ENCODE peak calls at places on chromosomes 3 and 15, in five cellular contexts. P is uterus, I is kidney, R is astrocyte, W is cardiac fibroblast. J is an unnamed sample.

GRCh38 chr3:14274537-14274936 is 95.9 kb downstream of the LSM3 start:
- DNase-seq in P (no peak), I (no peak), R (no peak), W (no peak), J (no peak)

GRCh38 chr15:59410448-59410896 is 27.5 kb upstream of the FAM81A start:
- DNase-seq in P (no peak), I (no peak), R (peak; percentile 10), W (peak; percentile 7), J (peak; percentile 14)

GRCh38 chr3:191774485-191774884 is 313.5 kb downstream of the PYDC2 start:
- DNase-seq in P (no peak), I (no peak), R (peak; percentile 87), W (peak; percentile 41), J (peak; percentile 0)

GRCh38 chr15:25693321-25694237 is 169.5 kb downstream of the ATP10A start:
- DNase-seq in P (no peak), I (no peak), R (no peak), W (peak; percentile 43), J (no peak)

GRCh38 chr15:58381696-58382095 is 50.1 kb upstream of the LIPC start:
- DNase-seq in P (no peak), I (no peak), R (no peak), W (no peak), J (no peak)

GRCh38 chr15:80570553-80570952 is 124.6 kb upstream of the ABHD17C start:
- DNase-seq in P (no peak), I (peak; percentile 7), R (no peak), W (peak; percentile 10), J (no peak)

GRCh38 chr3:185549651-185550111 is 2.7 kb downstream of the LIPH start:
- DNase-seq in P (no peak), I (no peak), R (peak; percentile 45), W (peak; percentile 56), J (peak; percentile 17)

GRCh38 chr15:64216722-64217428 is 54.1 kb upstream of the PPIB start:
- DNase-seq in P (no peak), I (no peak), R (no peak), W (peak; percentile 6), J (peak; percentile 12)

GRCh38 chr15:82802497-82802896 is 3.4 kb downstream of the FSD2 start:
- DNase-seq in P (no peak), I (no peak), R (no peak), W (no peak), J (no peak)

GRCh38 chr3:60754617-60755016 is 496.6 kb downstream of the FHIT start:
- DNase-seq in P (no peak), I (no peak), R (peak; percentile 52), W (no peak), J (no peak)

GRCh38 chr3:24225027-24225743 is 269.5 kb downstream of the THRB start:
- DNase-seq in P (no peak), I (no peak), R (no peak), W (no peak), J (no peak)

GRCh38 chr3:48630407-48630806 is 4.9 kb downstream of the SLC26A6 start:
- DNase-seq in P (no peak), I (no peak), R (no peak), W (no peak), J (no peak)

GRCh38 chr3:46512191-46512590 is 14.4 kb downstream of the RTP3 start:
- DNase-seq in P (no peak), I (no peak), R (no peak), W (no peak), J (no peak)

GRCh38 chr3:71680588-71680987 is 44.6 kb downstream of the EIF4E3 start:
- DNase-seq in P (no peak), I (no peak), R (peak; percentile 45), W (peak; percentile 74), J (peak; percentile 83)

GRCh38 chr15:70252056-70252935 is 154.6 kb upstream of the TLE3 start:
- DNase-seq in P (peak; percentile 15), I (peak; percentile 68), R (no peak), W (no peak), J (no peak)

GRCh38 chr3:13750215-13750614 is 129.7 kb downstream of the WNT7A start:
- DNase-seq in P (no peak), I (no peak), R (no peak), W (no peak), J (no peak)

GRCh38 chr3:184085389-184085852 is 11.4 kb upstream of the HTR3E start:
- DNase-seq in P (no peak), I (no peak), R (no peak), W (peak; percentile 66), J (peak; percentile 83)

GRCh38 chr15:69573815-69574472 is 121.3 kb downstream of the RPLP1 start:
- DNase-seq in P (peak; percentile 46), I (peak; percentile 30), R (peak; percentile 75), W (peak; percentile 23), J (no peak)

GRCh38 chr3:127809611-127810010 is 12.7 kb downstream of the MGLL start:
- DNase-seq in P (no peak), I (no peak), R (no peak), W (no peak), J (no peak)

GRCh38 chr15:101114146-101114545 is 137.7 kb downstream of the CHSY1 start:
- DNase-seq in P (no peak), I (no peak), R (no peak), W (no peak), J (no peak)

GRCh38 chr15:101110681-101111569 is 140.9 kb downstream of the CHSY1 start:
- DNase-seq in P (no peak), I (no peak), R (no peak), W (no peak), J (no peak)

GRCh38 chr15:101113114-101114005 is 138.5 kb downstream of the CHSY1 start:
- DNase-seq in P (no peak), I (no peak), R (no peak), W (no peak), J (no peak)

GRCh38 chr15:101112336-101113113 is 139.3 kb downstream of the CHSY1 start:
- DNase-seq in P (no peak), I (no peak), R (no peak), W (no peak), J (no peak)

GRCh38 chr15:101111570-101112262 is 140.1 kb downstream of the CHSY1 start:
- DNase-seq in P (no peak), I (no peak), R (no peak), W (no peak), J (no peak)
- TF ChIP-seq CTCF in P (no peak), I (no peak), R (no peak), W (no peak), J (no peak)

DNA sequence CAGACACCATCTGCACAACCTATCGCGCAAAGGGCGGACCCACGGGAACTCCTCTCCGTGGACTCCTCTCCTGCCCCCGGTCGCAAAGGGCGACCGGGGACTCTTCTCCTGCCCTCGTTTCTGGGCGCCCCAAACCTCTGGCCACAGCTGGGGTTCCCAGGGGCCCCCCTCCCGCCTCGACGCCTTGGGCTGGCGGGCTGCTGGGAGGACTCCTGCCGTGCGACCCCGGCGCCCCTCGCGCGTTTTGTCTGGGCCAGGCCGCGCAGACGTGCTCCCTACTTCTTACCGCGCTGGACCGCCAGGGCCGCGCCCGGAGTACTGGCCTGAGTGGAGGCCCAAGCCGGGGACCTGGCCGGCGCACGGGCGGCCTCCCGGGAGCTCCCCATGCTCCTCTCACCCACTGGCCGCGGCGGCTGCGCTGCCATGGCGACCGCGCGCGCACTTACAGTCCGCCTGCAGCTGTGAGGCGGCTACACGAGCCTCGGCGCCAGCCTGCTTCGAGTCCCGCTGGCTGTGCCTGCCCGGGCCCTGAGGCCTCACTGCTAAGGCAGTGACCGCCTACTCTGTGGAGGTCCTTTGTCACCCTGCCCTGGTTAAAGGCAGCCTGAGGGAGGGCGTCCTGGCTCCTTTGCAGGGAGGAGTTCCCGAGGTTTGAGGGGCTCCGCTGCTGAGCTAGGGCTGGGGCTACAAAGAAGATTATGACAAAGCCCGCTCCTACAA is 386 bp upstream of the LRRIQ4 start:
- DNase-seq in P (peak; percentile 51), I (peak; percentile 91), R (peak; percentile 58), W (peak; percentile 75), J (peak; percentile 80)
- H3K4me3 ChIP-seq in P (peak overlapping the region; percentile 45), I (peak overlapping the region; percentile 76), R (peak overlapping the region; percentile 63), W (peak overlapping the region; percentile 36), J (peak overlapping the region; percentile 62)

GRCh38 chr15:30997270-30997669 is 5.8 kb upstream of the MTMR10 start:
- DNase-seq in P (no peak), I (no peak), R (no peak), W (no peak), J (no peak)
- TF ChIP-seq CTCF in P (no peak), I (no peak), R (no peak), W (no peak), J (no peak)

GRCh38 chr3:120558784-120559227 is 37.3 kb upstream of the NDUFB4 start:
- DNase-seq in P (peak; percentile 91), I (peak; percentile 95), R (peak; percentile 73), W (peak; percentile 93), J (peak; percentile 90)

GRCh38 chr3:120560304-120561250 is 35.6 kb upstream of the NDUFB4 start:
- DNase-seq in P (no peak), I (no peak), R (peak; percentile 39), W (peak; percentile 66), J (no peak)

GRCh38 chr3:120561251-120562045 is 34.7 kb upstream of the NDUFB4 start:
- DNase-seq in P (peak; percentile 78), I (peak; percentile 77), R (peak; percentile 44), W (peak; percentile 85), J (peak; percentile 79)

GRCh38 chr3:120557115-120557514 is 39.0 kb upstream of the NDUFB4 start:
- DNase-seq in P (no peak), I (no peak), R (no peak), W (no peak), J (no peak)

DNA sequence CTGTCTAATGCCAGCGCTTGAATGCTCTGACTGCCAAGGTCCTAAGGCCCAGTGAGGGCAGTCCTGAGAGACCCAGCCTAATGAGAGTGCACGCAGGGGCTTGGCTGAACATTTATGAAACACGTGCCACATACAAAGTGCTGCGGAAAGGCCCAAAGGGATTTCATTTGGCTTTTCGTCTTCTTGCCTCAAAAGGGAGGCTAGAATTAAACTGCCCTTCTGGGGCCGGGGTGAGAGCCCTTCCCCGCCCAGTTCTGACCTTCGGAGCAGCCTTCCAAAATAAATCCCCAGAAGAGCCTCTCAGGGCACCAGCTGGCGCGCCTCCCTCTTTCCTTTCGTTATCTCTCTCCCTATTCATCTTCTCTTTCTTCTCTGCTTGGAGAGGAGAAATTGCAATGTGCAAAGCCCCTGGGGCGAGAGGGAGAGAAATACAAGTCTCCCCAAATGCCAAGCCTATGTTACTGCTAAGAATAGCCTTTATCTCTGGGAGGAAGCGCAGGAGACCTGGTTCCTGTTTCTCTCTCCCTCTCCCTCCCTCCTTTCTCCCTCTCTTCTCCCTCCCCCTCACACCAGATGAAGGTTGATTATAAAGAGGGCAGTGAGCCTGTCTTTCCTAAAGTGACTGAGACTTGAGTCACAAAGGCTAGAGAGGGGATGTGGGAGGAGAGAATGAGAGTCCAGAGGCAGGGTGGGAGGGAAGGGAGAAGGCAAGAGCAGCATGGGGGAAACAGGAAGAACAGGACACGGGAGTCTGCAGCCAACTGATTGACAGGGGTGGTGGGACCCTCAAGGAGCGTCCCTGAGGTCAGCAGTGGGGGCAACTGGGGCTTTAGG is 36.7 kb upstream of the NDUFB4 start:
- DNase-seq in P (no peak), I (peak; percentile 89), R (peak; percentile 77), W (peak; percentile 82), J (peak; percentile 51)
- H3K4me3 ChIP-seq in P (peak overlapping the region; percentile 43), I (peak overlapping the region; percentile 45), R (peak overlapping the region; percentile 85), W (peak overlapping the region; percentile 40), J (peak overlapping the region; percentile 71)

GRCh38 chr3:194575484-194576210 is 57.6 kb downstream of the TMEM44 start:
- DNase-seq in P (no peak), I (peak; percentile 37), R (peak; percentile 68), W (peak; percentile 96), J (peak; percentile 86)
- TF ChIP-seq CTCF in P (no peak), I (peak; percentile 2), R (no peak), W (peak; percentile 15), J (peak; percentile 14)